ENCODE peak calls at places on chromosomes 2 and 18, in seven cellular contexts. D is IMR-90, P is neuronal stem cell, J is trophoblast cell, G is H9, U is mesenchymal stem cell, B is H1. A is an unnamed sample.

GRCh38 chr18:74498712-74499629 is 2.8 kb downstream of the CNDP2 start:
- DNase-seq in D (no peak), P (no peak), J (peak; percentile 33), G (no peak), U (peak; percentile 62), B (no peak), A (no peak)

GRCh38 chr18:42233908-42234307 is 278.9 kb downstream of the PIK3C3 start:
- DNase-seq in D (no peak), P (no peak), J (no peak), G (no peak), U (no peak), B (no peak), A (peak; percentile 7)

GRCh38 chr2:27545348-27546141 is 37.3 kb upstream of the ZNF512 start:
- DNase-seq in D (peak; percentile 69), P (no peak), J (peak; percentile 72), G (no peak), U (no peak), B (no peak), A (no peak)

GRCh38 chr2:96888082-96889011 is 18.5 kb upstream of the SEMA4C start:
- DNase-seq in D (no peak), P (no peak), J (peak; percentile 92), G (no peak), U (no peak), B (no peak), A (no peak)

GRCh38 chr18:74142251-74142650 is 5.4 kb downstream of the FBXO15 start:
- DNase-seq in D (peak; percentile 38), P (no peak), J (no peak), G (no peak), U (no peak), B (no peak), A (no peak)

GRCh38 chr2:75466708-75467311 is 93.9 kb downstream of the EVA1A start:
- DNase-seq in D (peak; percentile 15), P (peak; percentile 29), J (peak; percentile 76), G (peak; percentile 68), U (peak; percentile 36), B (peak; percentile 80), A (peak; percentile 80)

GRCh38 chr18:62585274-62586147 is 62.7 kb downstream of the ZCCHC2 start:
- DNase-seq in D (no peak), P (no peak), J (no peak), G (no peak), U (no peak), B (peak; percentile 41), A (no peak)

GRCh38 chr2:31729442-31730092 is 148.8 kb upstream of the SRD5A2 start:
- DNase-seq in D (peak; percentile 35), P (no peak), J (peak; percentile 47), G (peak; percentile 44), U (peak; percentile 1), B (no peak), A (peak; percentile 85)

GRCh38 chr2:102142829-102143449 is 393 bp downstream of the IL1R1 start:
- DNase-seq in D (peak; percentile 56), P (peak; percentile 11), J (no peak), G (peak; percentile 52), U (peak; percentile 78), B (peak; percentile 69), A (peak; percentile 66)

GRCh38 chr2:79887747-79888374 is 375.0 kb downstream of the CTNNA2 start:
- DNase-seq in D (peak; percentile 71), P (peak; percentile 62), J (peak; percentile 73), G (peak; percentile 33), U (peak; percentile 65), B (no peak), A (peak; percentile 69)

GRCh38 chr2:62461017-62461553 is 44.9 kb downstream of the TMEM17 start:
- DNase-seq in D (no peak), P (no peak), J (no peak), G (no peak), U (no peak), B (no peak), A (no peak)

GRCh38 chr2:61763605-61764034 is 90.2 kb downstream of the FAM161A start:
- DNase-seq in D (peak; percentile 89), P (no peak), J (no peak), G (no peak), U (peak; percentile 93), B (no peak), A (no peak)

GRCh38 chr2:197008229-197008628 is 81.7 kb upstream of the PGAP1 start:
- DNase-seq in D (peak; percentile 74), P (no peak), J (peak; percentile 84), G (no peak), U (peak; percentile 41), B (no peak), A (peak; percentile 92)

GRCh38 chr2:233209117-233209977 is 42.1 kb upstream of the ATG16L1 start:
- DNase-seq in D (peak; percentile 25), P (peak; percentile 36), J (peak; percentile 63), G (peak; percentile 76), U (peak; percentile 21), B (no peak), A (peak; percentile 86)

GRCh38 chr2:38407111-38407682 is 30.1 kb upstream of the ATL2 start:
- DNase-seq in D (no peak), P (no peak), J (no peak), G (no peak), U (no peak), B (no peak), A (peak; percentile 87)

GRCh38 chr18:49839012-49839411 is 25.7 kb upstream of the ACAA2 start:
- DNase-seq in D (peak; percentile 75), P (no peak), J (peak; percentile 99), G (no peak), U (no peak), B (no peak), A (no peak)

GRCh38 chr18:9739516-9739915 is 31.4 kb downstream of the RAB31 start:
- DNase-seq in D (no peak), P (no peak), J (no peak), G (no peak), U (no peak), B (no peak), A (peak; percentile 51)

GRCh38 chr2:20672191-20672951 is 5.4 kb downstream of the GDF7 start:
- DNase-seq in D (no peak), P (no peak), J (no peak), G (peak; percentile 82), U (no peak), B (peak; percentile 70), A (peak; percentile 75)

GRCh38 chr2:20674309-20674965 is 7.5 kb downstream of the GDF7 start:
- DNase-seq in D (no peak), P (no peak), J (no peak), G (no peak), U (no peak), B (no peak), A (no peak)

GRCh38 chr2:20675701-20676352 is 8.9 kb downstream of the GDF7 start:
- DNase-seq in D (no peak), P (no peak), J (no peak), G (peak; percentile 72), U (no peak), B (peak; percentile 66), A (no peak)

GRCh38 chr2:20674974-20675679 is 8.2 kb downstream of the GDF7 start:
- DNase-seq in D (peak; percentile 87), P (no peak), J (peak; percentile 21), G (no peak), U (peak; percentile 78), B (no peak), A (peak; percentile 42)

GRCh38 chr2:20673686-20674308 is 6.9 kb downstream of the GDF7 start:
- DNase-seq in D (no peak), P (no peak), J (no peak), G (no peak), U (no peak), B (no peak), A (no peak)
- H3K27me3 ChIP-seq in D (peaks cover 42% of the 10 kb centered on the region), P (peaks cover 7% of the 10 kb centered on the region), J (peaks cover 42% of the 10 kb centered on the region), G (peaks cover 49% of the 10 kb centered on the region), U (peaks cover 55% of the 10 kb centered on the region), B (peaks cover 57% of the 10 kb centered on the region), A (peaks cover 34% of the 10 kb centered on the region)

DNA sequence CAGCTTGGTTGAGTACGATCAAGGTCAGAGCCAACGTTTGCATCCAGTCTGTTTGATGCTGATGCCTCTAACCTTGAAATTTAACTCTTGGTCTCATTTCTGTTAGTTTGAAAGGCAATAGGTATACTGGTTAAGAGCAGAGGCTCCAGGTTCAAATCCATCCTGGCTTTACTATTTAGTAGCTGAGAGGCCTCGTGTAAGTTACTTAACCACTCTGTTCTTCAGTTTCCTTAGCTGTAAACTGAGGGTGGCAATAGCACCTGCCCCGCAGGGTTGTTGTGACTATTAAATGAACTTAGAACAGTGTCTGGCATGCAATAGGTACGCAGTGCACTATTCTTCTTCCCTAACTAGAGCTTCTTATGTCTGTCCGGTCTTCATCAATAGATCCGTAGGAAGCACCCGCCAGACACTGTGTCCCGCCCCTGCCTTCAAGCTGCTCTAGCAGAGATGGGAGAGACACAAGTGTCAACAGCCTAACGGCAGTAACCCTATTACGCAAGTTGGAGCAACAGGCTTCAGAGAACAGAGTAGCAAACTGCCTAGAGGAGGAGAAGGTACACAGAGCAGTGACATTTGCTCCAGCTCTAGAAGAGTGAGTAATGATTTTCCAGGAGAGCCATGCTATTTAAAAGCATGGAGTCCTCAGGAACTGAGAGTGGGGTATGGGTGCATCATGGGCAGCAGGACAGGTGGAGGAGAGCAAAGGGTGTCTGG is 62.7 kb upstream of the ST3GAL5 start:
- DNase-seq in D (no peak), P (no peak), J (no peak), G (no peak), U (peak; percentile 33), B (no peak), A (no peak)
- H2BK120ac ChIP-seq in D (no peak overlapping the region), P (no peak overlapping the region), J (no peak overlapping the region), G (no peak overlapping the region), U (no peak overlapping the region), B (no peak overlapping the region), A (no peak overlapping the region)

DNA sequence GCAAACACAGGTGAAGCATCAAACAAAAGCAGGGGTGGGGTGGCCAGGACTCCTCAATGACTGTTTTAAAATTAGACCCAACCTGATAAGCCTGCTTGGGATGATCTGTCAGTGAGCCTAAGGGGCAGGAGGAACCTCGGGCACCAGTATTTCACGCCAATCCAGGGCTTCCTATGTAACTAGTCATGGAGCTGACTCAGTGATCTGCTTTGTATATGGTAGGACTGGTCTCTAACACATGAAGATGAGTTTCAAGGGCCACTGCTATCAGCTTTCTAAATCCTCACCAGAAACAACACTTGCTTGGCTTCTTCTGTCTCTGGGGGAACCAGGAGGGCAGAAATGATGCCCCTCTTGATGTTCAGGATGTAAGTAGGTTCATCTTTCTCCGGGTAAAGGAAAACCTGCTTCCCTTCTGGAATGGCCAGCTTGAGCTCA is 6.2 kb downstream of the APOB start:
- DNase-seq in D (no peak), P (no peak), J (peak; percentile 84), G (no peak), U (no peak), B (no peak), A (no peak)
- H3K27me3 ChIP-seq in D (peaks cover 2% of the 10 kb centered on the region), P (peaks cover 4% of the 10 kb centered on the region), J (no peaks in the 10 kb centered on the region), G (no peaks in the 10 kb centered on the region), U (peaks cover 32% of the 10 kb centered on the region), B (no peaks in the 10 kb centered on the region), A (no peaks in the 10 kb centered on the region)

GRCh38 chr2:171317492-171318125 is 116.2 kb downstream of the METTL8 start:
- DNase-seq in D (no peak), P (no peak), J (no peak), G (no peak), U (peak; percentile 24), B (peak; percentile 43), A (no peak)

GRCh38 chr2:171318463-171318934 is 115.3 kb downstream of the METTL8 start:
- DNase-seq in D (peak; percentile 28), P (no peak), J (no peak), G (peak; percentile 82), U (peak; percentile 11), B (peak; percentile 51), A (peak; percentile 77)

GRCh38 chr2:171319164-171319810 is 114.5 kb downstream of the METTL8 start:
- DNase-seq in D (peak; percentile 68), P (no peak), J (no peak), G (peak; percentile 50), U (peak; percentile 81), B (peak; percentile 38), A (peak; percentile 95)

GRCh38 chr2:171320731-171321130 is 113.1 kb downstream of the METTL8 start:
- DNase-seq in D (no peak), P (no peak), J (no peak), G (no peak), U (no peak), B (no peak), A (no peak)

GRCh38 chr2:171320208-171320621 is 113.6 kb downstream of the METTL8 start:
- DNase-seq in D (no peak), P (no peak), J (no peak), G (no peak), U (no peak), B (peak; percentile 35), A (peak; percentile 45)
- H2BK120ac ChIP-seq in D (no peak overlapping the region), P (no peak overlapping the region), J (no peak overlapping the region), G (no peak overlapping the region), U (no peak overlapping the region), B (peak overlapping the region; percentile 67), A (peak overlapping the region; percentile 29)

A was measured in mesendoderm.